ENCODE peak calls at places on chromosomes 3 and 15, in five cellular contexts. M is MCF 10A, J is NCI-H1694 treated with DMSO at 0.1 percent for 48 hours, Q is psoas muscle, P is A673. X is an unnamed sample.

GRCh38 chr3:45104715-45105711 is 41.2 kb downstream of the CDCP1 start:
- DNase-seq in M (no peak), J (no peak), Q (no peak), P (no peak), X (peak)

GRCh38 chr15:41115088-41115651 is 910 bp downstream of the INO80 start:
- DNase-seq in M (peak), J (peak), Q (no peak), P (peak), X (peak)

GRCh38 chr3:13013151-13013561 is 60.1 kb downstream of the IQSEC1 start:
- DNase-seq in M (no peak), J (no peak), Q (no peak), P (no peak), X (no peak)

GRCh38 chr15:61195116-61196002 is 33.7 kb downstream of the RORA start:
- DNase-seq in M (peak), J (peak), Q (no peak), P (peak), X (no peak)

GRCh38 chr3:10753964-10754363 is 62.1 kb upstream of the SLC6A11 start:
- DNase-seq in M (peak), J (no peak), Q (peak), P (peak), X (peak)

GRCh38 chr15:66882251-66883020 is 180.4 kb downstream of the SMAD6 start:
- DNase-seq in M (peak), J (no peak), Q (peak), P (no peak), X (no peak)

GRCh38 chr15:70258369-70259029 is 160.8 kb upstream of the TLE3 start:
- DNase-seq in M (peak), J (no peak), Q (peak), P (no peak), X (no peak)

GRCh38 chr3:151837057-151837456 is 23.1 kb downstream of the AADAC start:
- DNase-seq in M (peak), J (no peak), Q (no peak), P (peak), X (peak)

GRCh38 chr15:66777596-66778313 is 75.7 kb downstream of the SMAD6 start:
- DNase-seq in M (no peak), J (no peak), Q (peak), P (no peak), X (no peak)

GRCh38 chr3:22159004-22159695 is 408.1 kb upstream of the ZNF385D start:
- DNase-seq in M (peak), J (no peak), Q (no peak), P (no peak), X (no peak)

GRCh38 chr15:66997212-66997611 is 68.2 kb upstream of the SMAD3 start:
- DNase-seq in M (peak), J (no peak), Q (no peak), P (no peak), X (peak)

GRCh38 chr15:70095387-70096214 is 2.1 kb downstream of the TLE3 start:
- DNase-seq in M (no peak), J (no peak), Q (peak), P (peak), X (no peak)

GRCh38 chr3:9732080-9732752 is 681 bp downstream of the BRPF1 start:
- DNase-seq in M (no peak), J (no peak), Q (no peak), P (no peak), X (no peak)

GRCh38 chr3:107752202-107752990 is 229.6 kb downstream of the BBX start:
- DNase-seq in M (peak), J (peak), Q (no peak), P (peak), X (peak)

GRCh38 chr15:85671156-85671555 is 123.6 kb downstream of the KLHL25 start:
- DNase-seq in M (no peak), J (no peak), Q (no peak), P (no peak), X (no peak)

GRCh38 chr3:10988003-10988402 is 4.5 kb upstream of the SLC6A1 start:
- DNase-seq in M (no peak), J (no peak), Q (no peak), P (no peak), X (no peak)

GRCh38 chr3:126081618-126082333 is 2.1 kb downstream of the SLC41A3 start:
- DNase-seq in M (peak), J (no peak), Q (peak), P (peak), X (peak)

GRCh38 chr3:32404714-32405113 is 13.1 kb downstream of the CMTM7 start:
- DNase-seq in M (no peak), J (no peak), Q (no peak), P (no peak), X (no peak)